ENCODE peak calls at places on chromosomes 6 and 20, in six cellular contexts. D is GM12878, R is IMR-90, W is HEK293T, P is HepG2, Q is K562. E is an unnamed sample.

GRCh38 chr20:16803965-16804792 is 56.0 kb downstream of the OTOR start:
- DNase-seq in D (no peak), P (peak), Q (peak), R (peak), W (peak), E (peak)

GRCh38 chr6:116663308-116663707 is 5.3 kb downstream of the ZUP1 start:
- DNase-seq in P (no peak), D (no peak), R (no peak), Q (no peak), W (no peak), E (no peak)

GRCh38 chr6:149990109-149990671 is 26.4 kb downstream of the ULBP1 start:
- DNase-seq in D (no peak), W (peak), Q (no peak), R (no peak), P (no peak), E (no peak)

GRCh38 chr6:56954389-56955170 is at the start of gene BEND6:
- DNase-seq in P (peak), D (no peak), R (peak), Q (peak), W (peak), E (peak)

GRCh38 chr6:156953478-156954146 is 176.4 kb downstream of the ARID1B start:
- DNase-seq in Q (peak), W (peak), D (no peak), R (peak), P (peak), E (peak)

GRCh38 chr6:30013296-30013922 is 47.7 kb upstream of the POLR1H start:
- DNase-seq in Q (peak), P (peak), W (peak), D (no peak), R (no peak), E (no peak)

GRCh38 chr6:93678841-93679454 is 259.6 kb upstream of the EPHA7 start:
- DNase-seq in D (no peak), R (no peak), Q (no peak), W (no peak), P (no peak), E (no peak)

GRCh38 chr20:45419188-45420091 is 3.5 kb downstream of the PIGT start:
- DNase-seq in D (peak), Q (no peak), P (peak), W (no peak), R (peak), E (peak)

GRCh38 chr20:46312075-46312944 is 4.0 kb upstream of the CDH22 start:
- DNase-seq in Q (peak), W (peak), D (no peak), R (no peak), P (peak), E (no peak)

GRCh38 chr6:11160199-11160598 is 48.7 kb upstream of the ERVFRD-1 start:
- DNase-seq in W (no peak), P (no peak), D (no peak), Q (no peak), R (peak), E (no peak)

GRCh38 chr20:57088436-57088835 is 178.0 kb downstream of the BMP7 start:
- DNase-seq in P (no peak), R (no peak), W (no peak), D (no peak), Q (no peak), E (no peak)
- TF ChIP-seq BHLHE40 in P (no peak), R (no peak), W (no peak), D (no peak), Q (no peak), E (no peak)

GRCh38 chr6:154399097-154399496 is 42.5 kb upstream of the IPCEF1 start:
- DNase-seq in D (no peak), Q (no peak), W (no peak), R (peak), P (no peak), E (no peak)
- TF ChIP-seq BHLHE40 in D (no peak), Q (no peak), W (no peak), R (no peak), P (no peak), E (no peak)

GRCh38 chr20:33322456-33322855 is 39.4 kb downstream of the BPIFB1 start:
- DNase-seq in W (no peak), R (no peak), Q (no peak), D (no peak), P (no peak), E (no peak)
- TF ChIP-seq BHLHE40 in W (no peak), R (no peak), Q (no peak), D (no peak), P (no peak), E (no peak)

DNA sequence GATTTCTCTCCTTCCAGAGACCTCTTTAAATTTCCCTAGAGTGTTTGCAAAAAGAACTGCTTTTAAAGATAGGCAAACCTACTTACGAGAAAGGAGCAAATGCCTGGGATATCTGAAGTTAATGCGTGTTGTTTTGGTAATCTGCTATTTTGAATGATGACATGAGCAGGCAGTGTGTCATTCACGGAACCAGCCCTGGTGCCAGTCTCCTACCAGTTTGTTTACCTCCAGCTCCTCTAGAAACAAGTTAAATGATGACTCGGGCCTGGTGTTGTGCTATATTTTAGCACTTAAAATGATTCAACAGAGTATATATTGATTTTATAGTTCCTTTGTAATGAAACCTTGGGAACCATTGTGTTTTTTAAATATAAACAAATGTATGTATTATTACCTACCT is 41.1 kb upstream of the MAP3K4 start:
- DNase-seq in R (peak), W (no peak), Q (no peak), P (no peak), D (no peak), E (peak)
- TF ChIP-seq BHLHE40 in R (no peak), W (no peak), Q (no peak), P (no peak), D (no peak), E (no peak)